ENCODE peak calls at places on chromosome 18, in nine cellular contexts. E, K, Q, R, Y, O, H, P and B are unnamed samples.

GRCh38 chr18:74282359-74283254 is 9.2 kb downstream of the CYB5A start:
- DNase-seq in K (peak; percentile 66), P (no peak), E (no peak), Y (no peak), H (no peak), R (no peak), O (no peak), Q (no peak), B (no peak)

GRCh38 chr18:702957-703659 is 9.3 kb downstream of the ENOSF1 start:
- DNase-seq in P (no peak), E (no peak), O (no peak), K (no peak), R (no peak), H (peak; percentile 97), Q (no peak), Y (no peak), B (peak; percentile 72)

GRCh38 chr18:2723207-2723606 is 67.7 kb downstream of the SMCHD1 start:
- DNase-seq in H (peak; percentile 60), R (no peak), E (no peak), Q (no peak), O (no peak), P (no peak), K (no peak), Y (no peak), B (no peak)

GRCh38 chr18:79806976-79807841 is 9.5 kb downstream of the KCNG2 start:
- DNase-seq in K (no peak), O (no peak), R (no peak), H (no peak), Y (no peak), E (no peak), P (peak; percentile 41), Q (no peak), B (no peak)

GRCh38 chr18:10406172-10406663 is 48.2 kb upstream of the APCDD1 start:
- DNase-seq in Y (no peak), K (peak; percentile 56), H (no peak), O (no peak), R (no peak), E (no peak), Q (no peak), P (peak; percentile 68), B (no peak)

GRCh38 chr18:31977270-31977872 is 34.4 kb upstream of the TRAPPC8 start:
- DNase-seq in H (peak; percentile 70), P (no peak), Y (no peak), E (peak; percentile 7), Q (peak; percentile 18), K (peak; percentile 43), R (no peak), O (peak; percentile 30), B (peak; percentile 59)

GRCh38 chr18:53219853-53220252 is 879.9 kb downstream of the DCC start:
- DNase-seq in R (no peak), O (no peak), K (no peak), P (no peak), E (no peak), Q (no peak), Y (no peak), H (no peak), B (no peak)

GRCh38 chr18:9914584-9915290 is 921 bp downstream of the VAPA start:
- DNase-seq in R (no peak), Q (peak; percentile 88), K (peak; percentile 46), P (peak; percentile 92), Y (peak; percentile 29), H (peak; percentile 77), O (no peak), E (peak; percentile 18), B (peak; percentile 85)

GRCh38 chr18:45517181-45517741 is 98.0 kb upstream of the SLC14A2 start:
- DNase-seq in K (peak; percentile 82), H (peak; percentile 84), E (no peak), O (no peak), R (no peak), Q (no peak), P (peak; percentile 91), Y (no peak), B (no peak)

GRCh38 chr18:74806073-74806472 is 208.4 kb downstream of the ZNF407 start:
- DNase-seq in O (no peak), R (no peak), Q (peak; percentile 63), Y (no peak), K (no peak), E (no peak), H (no peak), P (no peak), B (no peak)

GRCh38 chr18:8548186-8548585 is 61.1 kb upstream of the RAB12 start:
- DNase-seq in H (peak; percentile 75), Q (no peak), Y (no peak), E (no peak), P (no peak), R (no peak), O (no peak), K (no peak), B (peak; percentile 17)

GRCh38 chr18:7300971-7301553 is 70.2 kb downstream of the LRRC30 start:
- DNase-seq in R (no peak), H (no peak), Y (no peak), O (no peak), P (no peak), Q (no peak), E (no peak), K (no peak), B (no peak)

GRCh38 chr18:7856733-7857132 is 289.6 kb downstream of the PTPRM start:
- DNase-seq in R (no peak), P (no peak), H (no peak), K (no peak), E (no peak), O (no peak), Y (no peak), Q (no peak), B (no peak)

GRCh38 chr18:1018211-1018651 is 113.6 kb downstream of the ADCYAP1 start:
- DNase-seq in Y (no peak), E (no peak), R (no peak), K (no peak), P (no peak), Q (no peak), O (no peak), H (peak; percentile 67), B (no peak)

GRCh38 chr18:24814521-24814920 is 354.1 kb downstream of the HRH4 start:
- DNase-seq in H (no peak), P (no peak), Q (no peak), K (no peak), Y (no peak), R (no peak), O (no peak), E (no peak), B (no peak)

GRCh38 chr18:79749251-79750191 is 48.2 kb upstream of the KCNG2 start:
- DNase-seq in E (no peak), Q (no peak), H (no peak), P (peak; percentile 63), O (no peak), K (no peak), Y (peak; percentile 46), R (no peak), B (no peak)

GRCh38 chr18:59918320-59918755 is 18.5 kb downstream of the PMAIP1 start:
- DNase-seq in O (no peak), Q (peak; percentile 55), R (peak; percentile 8), P (peak; percentile 88), Y (no peak), H (peak; percentile 55), E (peak; percentile 19), K (peak; percentile 53), B (peak; percentile 46)

GRCh38 chr18:48514786-48515185 is 24.0 kb upstream of the CTIF start:
- DNase-seq in Y (peak; percentile 38), E (no peak), Q (no peak), O (no peak), K (no peak), R (no peak), P (no peak), H (no peak), B (no peak)

GRCh38 chr18:46474487-46475366 is 182.3 kb downstream of the LOXHD1 start:
- DNase-seq in H (no peak), O (no peak), P (no peak), R (no peak), E (no peak), Y (no peak), K (no peak), Q (no peak), B (no peak)

GRCh38 chr18:35770360-35770759 is 188.8 kb downstream of the GALNT1 start:
- DNase-seq in Y (no peak), K (no peak), P (no peak), R (no peak), H (peak; percentile 9), Q (no peak), O (no peak), E (no peak), B (no peak)

GRCh38 chr18:12747530-12748315 is 44.9 kb downstream of the PSMG2 start:
- DNase-seq in P (no peak), H (no peak), Q (no peak), K (no peak), R (no peak), Y (no peak), E (no peak), O (no peak), B (no peak)

GRCh38 chr18:56407631-56408030 is 230.8 kb downstream of the TXNL1 start:
- DNase-seq in P (no peak), K (no peak), E (no peak), Y (no peak), O (no peak), Q (no peak), H (no peak), R (no peak), B (no peak)

GRCh38 chr18:50441518-50441917 is 66.7 kb downstream of the SKA1 start:
- DNase-seq in R (no peak), Y (peak; percentile 14), K (no peak), O (no peak), H (no peak), Q (no peak), P (no peak), E (no peak), B (no peak)

GRCh38 chr18:715626-716025 is 3.2 kb upstream of the ENOSF1 start:
- DNase-seq in Q (no peak), P (no peak), O (no peak), K (no peak), R (no peak), H (peak; percentile 89), Y (no peak), E (no peak), B (no peak)

GRCh38 chr18:340044-340443 is 72.2 kb upstream of the THOC1 start:
- DNase-seq in O (no peak), H (no peak), P (no peak), E (no peak), K (no peak), Y (no peak), R (no peak), Q (no peak), B (no peak)